ENCODE peak calls at places on chromosomes 3 and 15, in nine cellular contexts. B is neural progenitor cell, N is hepatocyte, A is GM23248, C is MM.1S, G is GM23338, I is PC-3, D is HCT116, W is SK-N-SH. O is an unnamed sample.
A peak's percentile ranks its signal among the peaks of the same experiment; 100 is the strongest.

GRCh38 chr3:123053107-123053506 is 13.7 kb upstream of the PDIA5 start:
- DNase-seq in B (no peak), N (no peak), A (no peak), C (no peak), G (no peak), I (no peak), D (no peak), W (no peak), O (no peak)

GRCh38 chr3:8458711-8459110 is 42.9 kb upstream of the LMCD1 start:
- DNase-seq in B (no peak), N (no peak), A (peak; percentile 98), C (no peak), G (no peak), I (no peak), D (no peak), W (no peak), O (no peak)

GRCh38 chr3:15983232-15983631 is 185.5 kb upstream of the ANKRD28 start:
- DNase-seq in B (no peak), N (no peak), A (peak; percentile 93), C (no peak), G (no peak), I (peak; percentile 43), D (no peak), W (peak; percentile 24), O (no peak)

GRCh38 chr15:85408270-85408746 is 27.9 kb downstream of the AKAP13 start:
- DNase-seq in B (no peak), N (no peak), A (no peak), C (peak; percentile 42), G (no peak), I (no peak), D (no peak), W (no peak), O (peak; percentile 55)

GRCh38 chr3:102354818-102355515 is 79.8 kb upstream of the ZPLD1 start:
- DNase-seq in B (no peak), N (peak; percentile 66), A (peak; percentile 27), C (no peak), G (no peak), I (peak; percentile 85), D (peak; percentile 12), W (no peak), O (no peak)

GRCh38 chr3:4314688-4315087 is 11.5 kb downstream of the SETMAR start:
- DNase-seq in B (no peak), N (no peak), A (peak; percentile 24), C (no peak), G (no peak), I (peak; percentile 51), D (no peak), W (no peak), O (peak; percentile 11)

GRCh38 chr3:57393957-57394356 is 101.5 kb upstream of the ASB14 start:
- DNase-seq in B (no peak), N (no peak), A (no peak), C (no peak), G (no peak), I (no peak), D (no peak), W (no peak), O (peak; percentile 9)

GRCh38 chr15:101167791-101168462 is 83.9 kb downstream of the CHSY1 start:
- DNase-seq in B (no peak), N (peak; percentile 50), A (peak; percentile 71), C (no peak), G (no peak), I (peak; percentile 93), D (peak; percentile 31), W (no peak), O (no peak)

GRCh38 chr15:71975816-71976150 is 142.2 kb downstream of the MYO9A start:
- DNase-seq in B (no peak), N (no peak), A (no peak), C (no peak), G (no peak), I (no peak), D (no peak), W (no peak), O (no peak)

GRCh38 chr3:155494332-155494731 is 200.8 kb upstream of the STRIT1 start:
- DNase-seq in B (no peak), N (no peak), A (no peak), C (peak; percentile 20), G (no peak), I (no peak), D (no peak), W (no peak), O (peak; percentile 68)

GRCh38 chr15:100728371-100729201 is 126.2 kb downstream of the ASB7 start:
- DNase-seq in B (no peak), N (no peak), A (no peak), C (no peak), G (no peak), I (no peak), D (no peak), W (peak; percentile 16), O (peak; percentile 2)

GRCh38 chr3:138694287-138695007 is 85.9 kb downstream of the FAIM start:
- DNase-seq in B (no peak), N (peak; percentile 48), A (peak; percentile 90), C (no peak), G (no peak), I (peak; percentile 76), D (peak; percentile 47), W (no peak), O (no peak)

GRCh38 chr15:26011916-26012315 is 148.8 kb upstream of the ATP10A start:
- DNase-seq in B (no peak), N (no peak), A (no peak), C (no peak), G (no peak), I (no peak), D (no peak), W (no peak), O (no peak)

GRCh38 chr15:91224750-91225380 is 124.8 kb downstream of the SV2B start:
- DNase-seq in B (peak; percentile 65), N (peak; percentile 41), A (peak; percentile 50), C (peak; percentile 40), G (peak; percentile 83), I (peak; percentile 66), D (peak; percentile 47), W (peak; percentile 68), O (peak; percentile 9)

GRCh38 chr3:8589880-8590556 is 54.6 kb downstream of the SSUH2 start:
- DNase-seq in B (no peak), N (no peak), A (peak; percentile 70), C (no peak), G (no peak), I (no peak), D (no peak), W (no peak), O (no peak)

GRCh38 chr15:67794832-67795574 is 30.3 kb upstream of the SKOR1 start:
- DNase-seq in B (no peak), N (no peak), A (no peak), C (no peak), G (no peak), I (no peak), D (no peak), W (no peak), O (no peak)

GRCh38 chr3:107468782-107469181 is 54.0 kb upstream of the BBX start:
- DNase-seq in B (no peak), N (no peak), A (no peak), C (no peak), G (peak; percentile 44), I (no peak), D (no peak), W (no peak), O (no peak)

GRCh38 chr15:78314181-78314581 is 14.8 kb upstream of the SKIC8 start:
- DNase-seq in B (no peak), N (no peak), A (no peak), C (no peak), G (no peak), I (no peak), D (no peak), W (no peak), O (no peak)

GRCh38 chr15:25844981-25845680 is 18.0 kb downstream of the ATP10A start:
- DNase-seq in B (no peak), N (no peak), A (no peak), C (no peak), G (no peak), I (no peak), D (no peak), W (no peak), O (peak; percentile 83)

GRCh38 chr3:115792206-115792955 is 169.1 kb downstream of the GAP43 start:
- DNase-seq in B (no peak), N (peak; percentile 56), A (peak; percentile 59), C (no peak), G (no peak), I (peak; percentile 86), D (no peak), W (no peak), O (no peak)

GRCh38 chr3:14522768-14523167 is 17.4 kb downstream of the GRIP2 start:
- DNase-seq in B (no peak), N (no peak), A (no peak), C (no peak), G (no peak), I (no peak), D (no peak), W (no peak), O (no peak)

GRCh38 chr3:133038089-133038730 is at the start of gene TMEM108:
- DNase-seq in B (peak; percentile 97), N (peak; percentile 91), A (peak; percentile 41), C (peak; percentile 79), G (peak; percentile 98), I (no peak), D (no peak), W (peak; percentile 95), O (no peak)
- TF ChIP-seq EZH2phosphoT487 in B (no peak), N (no peak), A (no peak), C (no peak), G (no peak), I (no peak), D (no peak), W (no peak), O (no peak)

GRCh38 chr3:195172285-195172684 is 98.7 kb downstream of the XXYLT1 start:
- DNase-seq in B (no peak), N (no peak), A (peak; percentile 68), C (no peak), G (no peak), I (no peak), D (no peak), W (no peak), O (no peak)
- H3K4me1 ChIP-seq in B (peaks cover 16% of the 10 kb centered on the region), N (no peaks in the 10 kb centered on the region), A (peaks cover 8% of the 10 kb centered on the region), C (no peaks in the 10 kb centered on the region), G (peaks cover 12% of the 10 kb centered on the region), I (no peaks in the 10 kb centered on the region), D (no peaks in the 10 kb centered on the region), W (no peaks in the 10 kb centered on the region), O (no peaks in the 10 kb centered on the region)

GRCh38 chr15:43463542-43463941 is 29.4 kb downstream of the TP53BP1 start:
- DNase-seq in B (no peak), N (no peak), A (peak; percentile 53), C (no peak), G (no peak), I (no peak), D (no peak), W (no peak), O (no peak)
- H3K4me2 ChIP-seq in B (no peak overlapping the region), N (no peak overlapping the region), A (no peak overlapping the region), C (no peak overlapping the region), G (no peak overlapping the region), I (no peak overlapping the region), D (no peak overlapping the region), W (no peak overlapping the region), O (no peak overlapping the region)

DNA sequence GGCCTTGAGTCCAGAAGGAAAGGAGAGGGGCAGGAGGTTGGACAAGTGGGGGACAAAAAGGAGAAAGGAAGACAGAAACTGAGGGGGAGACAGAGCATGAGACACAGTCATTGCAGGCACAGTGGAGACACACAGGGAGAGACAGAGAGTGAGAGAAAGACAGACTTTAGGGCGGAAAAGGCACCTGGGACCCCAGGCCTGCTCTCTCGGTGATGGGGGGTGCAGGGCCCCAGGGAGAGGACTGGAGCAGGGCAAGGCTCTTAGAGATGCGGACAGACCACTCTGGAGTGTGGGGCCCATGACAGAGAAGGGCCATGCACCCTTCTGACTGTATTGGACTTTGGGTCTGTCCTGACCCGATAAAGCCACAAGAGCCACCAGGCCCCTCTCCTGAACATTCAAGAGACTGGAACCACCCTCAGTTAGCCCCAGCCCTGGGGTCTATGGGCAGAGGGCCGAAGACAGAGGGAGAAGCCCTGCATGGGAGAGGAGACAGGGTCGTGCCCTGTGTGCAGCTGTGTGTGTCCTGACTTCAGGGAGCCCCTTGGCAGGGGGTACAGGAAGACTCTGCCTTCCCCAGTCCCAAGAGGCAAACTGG is 12.5 kb downstream of the PLCD1 start:
- DNase-seq in B (no peak), N (no peak), A (no peak), C (no peak), G (no peak), I (no peak), D (no peak), W (no peak), O (no peak)
- TF ChIP-seq EZH2phosphoT487 in B (no peak), N (no peak), A (no peak), C (no peak), G (no peak), I (no peak), D (no peak), W (no peak), O (no peak)